ENCODE peak calls at places on chromosome 17, in seven cellular contexts. P is lower lobe of right lung; R is tibial artery; H is cardiac muscle cell; U is CD8-positive, alpha-beta T cell; A is MM.1S; Y is OCI-LY7. D is an unnamed sample.
A peak's percentile ranks its signal among the peaks of the same experiment; 100 is the strongest.

GRCh38 chr17:45719335-45720071 is 64.6 kb upstream of the CRHR1 start:
- DNase-seq in Y (no peak), P (no peak), R (no peak), H (peak; percentile 76), U (no peak), A (no peak), D (no peak)

GRCh38 chr17:76196675-76197074 is 43.6 kb downstream of the RNF157 start:
- DNase-seq in A (no peak), P (no peak), U (no peak), H (peak; percentile 56), Y (no peak), R (peak; percentile 56), D (no peak)

GRCh38 chr17:65121368-65121767 is 15.8 kb upstream of the RGS9 start:
- DNase-seq in R (no peak), Y (no peak), A (peak; percentile 89), U (no peak), H (no peak), P (no peak), D (no peak)

GRCh38 chr17:60173304-60173807 is 23.6 kb downstream of the CA4 start:
- DNase-seq in U (no peak), A (no peak), H (peak; percentile 29), R (no peak), Y (no peak), P (no peak), D (no peak)

GRCh38 chr17:34135841-34136240 is 119.2 kb upstream of the CCL2 start:
- DNase-seq in R (no peak), P (no peak), Y (no peak), U (no peak), H (no peak), A (no peak), D (no peak)

GRCh38 chr17:57422574-57423164 is 166.3 kb downstream of the MSI2 start:
- DNase-seq in A (no peak), R (no peak), U (no peak), Y (no peak), P (no peak), H (peak; percentile 37), D (no peak)

GRCh38 chr17:41511130-41511529 is 5.7 kb upstream of the KRT13 start:
- DNase-seq in H (no peak), Y (no peak), P (no peak), R (no peak), U (no peak), A (no peak), D (no peak)

GRCh38 chr17:48236681-48237134 is 129.1 kb downstream of the SNX11 start:
- DNase-seq in A (no peak), H (peak; percentile 72), P (no peak), U (no peak), R (no peak), Y (no peak), D (no peak)

GRCh38 chr17:55585629-55586028 is 74.4 kb upstream of the SMIM36 start:
- DNase-seq in A (no peak), R (no peak), U (no peak), P (no peak), Y (no peak), H (no peak), D (no peak)

GRCh38 chr17:57708401-57708800 is 36.7 kb downstream of the CCDC182 start:
- DNase-seq in A (no peak), U (no peak), Y (no peak), H (peak; percentile 24), P (no peak), R (no peak), D (no peak)

GRCh38 chr17:2195729-2196128 is 107.9 kb downstream of the SMG6 start:
- DNase-seq in U (no peak), R (no peak), P (no peak), A (no peak), Y (no peak), H (no peak), D (no peak)

GRCh38 chr17:41505007-41505835 is at the start of gene KRT13:
- DNase-seq in R (no peak), H (no peak), P (peak; percentile 36), Y (no peak), U (no peak), A (no peak), D (no peak)

GRCh38 chr17:2932946-2933345 is 130.5 kb downstream of the OR1D5 start:
- DNase-seq in U (no peak), R (no peak), P (no peak), A (no peak), H (no peak), Y (no peak), D (no peak)

GRCh38 chr17:45940826-45941225 is 46.5 kb downstream of the MAPT start:
- DNase-seq in U (no peak), A (no peak), P (no peak), H (peak; percentile 24), R (peak; percentile 83), Y (no peak), D (no peak)

GRCh38 chr17:11492511-11492910 is 105.8 kb upstream of the DNAH9 start:
- DNase-seq in A (no peak), H (no peak), R (no peak), U (no peak), P (no peak), Y (no peak), D (peak; percentile 24)

GRCh38 chr17:2173005-2173404 is 118.1 kb downstream of the HIC1 start:
- DNase-seq in Y (no peak), H (peak; percentile 45), A (no peak), U (no peak), R (peak; percentile 52), P (no peak), D (no peak)

GRCh38 chr17:57892820-57893595 is 43.2 kb upstream of the MRPS23 start:
- DNase-seq in U (no peak), R (peak; percentile 98), Y (no peak), H (peak; percentile 99), A (no peak), P (peak; percentile 92), D (peak; percentile 99)

GRCh38 chr17:74520790-74521480 is 10.3 kb downstream of the CD300LB start:
- DNase-seq in P (no peak), R (no peak), U (no peak), A (no peak), Y (no peak), H (no peak), D (peak; percentile 73)

GRCh38 chr17:72569193-72569946 is 448.6 kb downstream of the SOX9 start:
- DNase-seq in H (no peak), A (no peak), U (no peak), Y (no peak), P (no peak), R (no peak), D (no peak)

GRCh38 chr17:3914319-3914685 is 2.0 kb downstream of the P2RX1 start:
- DNase-seq in P (no peak), Y (peak; percentile 91), R (no peak), A (peak; percentile 82), U (no peak), H (no peak), D (no peak)

GRCh38 chr17:73879987-73880386 is 235.7 kb upstream of the SDK2 start:
- DNase-seq in P (no peak), Y (no peak), A (no peak), U (no peak), R (no peak), H (no peak), D (no peak)

GRCh38 chr17:75153854-75154194 is 488 bp downstream of the JPT1 start:
- DNase-seq in Y (peak; percentile 57), A (no peak), U (no peak), P (peak; percentile 54), H (no peak), R (no peak), D (no peak)

GRCh38 chr17:2792541-2793169 is 3.6 kb upstream of the RAP1GAP2 start:
- DNase-seq in A (no peak), Y (no peak), P (no peak), H (no peak), R (no peak), U (peak; percentile 52), D (no peak)

GRCh38 chr17:83128306-83129240 is 49.2 kb downstream of the METRNL start:
- DNase-seq in R (no peak), P (peak; percentile 27), Y (no peak), U (no peak), H (no peak), A (no peak), D (peak; percentile 69)

GRCh38 chr17:60959011-60959410 is 281.4 kb downstream of the BCAS3 start:
- DNase-seq in A (no peak), U (no peak), Y (no peak), R (no peak), H (peak; percentile 16), P (no peak), D (no peak)

GRCh38 chr17:36706437-36706731 is 105.0 kb downstream of the MRM1 start:
- DNase-seq in R (no peak), U (no peak), Y (no peak), P (no peak), A (no peak), H (no peak), D (no peak)
- TF ChIP-seq CTCF in R (no peak), U (peak; percentile 6), Y (peak; percentile 15), P (no peak), A (no peak), H (no peak), D (no peak)

DNA sequence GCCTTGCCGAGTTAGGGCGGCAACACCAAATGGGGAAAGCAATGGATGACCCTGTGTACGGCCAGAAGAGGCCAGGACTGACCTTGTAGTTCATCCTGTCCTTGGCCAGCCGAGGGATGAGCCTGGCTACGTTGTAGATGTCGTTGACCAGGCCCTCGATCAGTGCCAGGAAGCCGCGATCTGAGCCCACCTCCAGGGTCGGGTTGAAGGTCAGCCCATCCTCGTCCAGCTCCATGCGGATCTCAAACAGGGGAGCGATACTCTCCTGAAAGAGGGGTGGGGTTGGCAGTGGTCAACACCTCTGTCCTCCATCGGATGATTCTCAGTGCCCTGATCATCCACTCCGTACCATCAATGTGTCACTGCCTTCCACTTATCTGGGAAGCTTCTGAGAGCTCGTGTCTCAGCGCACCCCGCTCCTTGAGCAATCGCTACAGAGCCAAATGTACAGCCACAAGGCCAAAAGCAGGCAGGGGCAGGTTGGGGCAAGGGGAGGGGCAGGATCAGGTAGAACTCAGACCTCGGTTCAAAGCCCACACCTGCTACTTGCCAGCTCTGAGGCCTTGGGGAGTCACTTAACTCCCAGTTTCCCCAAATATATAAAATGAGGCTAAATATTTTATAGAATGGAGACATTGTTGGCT is 39.9 kb downstream of the DNAH17 start:
- DNase-seq in R (no peak), A (no peak), P (no peak), Y (no peak), U (no peak), H (no peak), D (no peak)
- H3K27ac ChIP-seq in R (no peak overlapping the region), A (no peak overlapping the region), P (no peak overlapping the region), Y (no peak overlapping the region), U (no peak overlapping the region), H (no peak overlapping the region), D (no peak overlapping the region)

GRCh38 chr17:31294231-31294630 is 2.8 kb downstream of the OMG start:
- DNase-seq in Y (no peak), H (no peak), P (no peak), R (no peak), A (no peak), U (no peak), D (no peak)
- H3K4me3 ChIP-seq in Y (no peak overlapping the region), H (no peak overlapping the region), P (no peak overlapping the region), R (no peak overlapping the region), A (no peak overlapping the region), U (no peak overlapping the region), D (no peak overlapping the region)

DNA sequence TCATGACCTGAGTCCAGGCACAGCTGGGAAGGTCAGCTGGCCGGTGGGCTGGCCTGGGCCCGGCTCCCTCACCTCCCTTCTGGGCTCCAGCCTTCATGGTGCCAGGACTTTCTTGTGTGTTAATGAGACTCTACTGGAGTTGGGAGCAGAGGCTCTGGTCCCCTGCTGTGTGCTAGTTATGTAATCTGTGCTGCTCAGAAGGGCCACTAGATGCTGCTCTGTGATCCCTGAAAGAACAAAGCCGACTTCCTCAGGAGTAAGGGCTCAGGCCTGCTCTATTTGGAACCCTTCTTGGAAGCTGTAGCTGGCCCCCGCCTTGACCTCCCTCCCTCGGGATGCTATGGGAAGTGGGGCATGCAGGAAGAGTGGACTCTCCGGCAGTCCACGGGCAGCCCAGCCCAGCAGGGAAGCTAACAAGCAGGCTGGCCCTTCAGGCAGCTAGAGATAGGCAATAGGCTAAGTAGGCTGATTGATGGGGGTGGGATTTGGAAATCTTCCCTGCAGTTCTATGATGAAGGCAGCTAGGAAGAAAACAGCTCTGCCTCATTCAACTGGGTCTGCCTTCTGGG is 3.3 kb upstream of the CDK5R1 start:
- DNase-seq in R (peak; percentile 75), A (no peak), U (no peak), H (peak; percentile 90), P (peak; percentile 53), Y (peak; percentile 75), D (peak; percentile 87)
- TF ChIP-seq CTCF in R (peak; percentile 79), A (peak; percentile 45), U (peak; percentile 79), H (peak; percentile 70), P (peak; percentile 57), Y (peak; percentile 84), D (peak; percentile 37)

D was measured in coronary artery.